ENCODE peak calls at places on chromosomes 4 and X, in six cellular contexts. One of them, this sample, is unnamed.

GRCh38 chrX:2967998-2968909 is 38.1 kb upstream of the ARSH start:
- DNase-seq in brain microvascular endothelial cell: peak
- DNase-seq in uterus: no peak
- DNase-seq in CD4-positive, alpha-beta memory T cell: no peak
- DNase-seq in tibial artery: no peak
- DNase-seq in mesenchymal stem cell: no peak
- DNase-seq in this sample: peak

GRCh38 chr4:43766648-43767047 is 682.0 kb downstream of the KCTD8 start:
- DNase-seq in brain microvascular endothelial cell: no peak
- DNase-seq in uterus: no peak
- DNase-seq in CD4-positive, alpha-beta memory T cell: no peak
- DNase-seq in tibial artery: no peak
- DNase-seq in mesenchymal stem cell: no peak
- DNase-seq in this sample: no peak

GRCh38 chr4:84803720-84804119 is 162.8 kb downstream of the WDFY3 start:
- DNase-seq in brain microvascular endothelial cell: no peak
- DNase-seq in uterus: no peak
- DNase-seq in CD4-positive, alpha-beta memory T cell: no peak
- DNase-seq in tibial artery: no peak
- DNase-seq in mesenchymal stem cell: no peak
- DNase-seq in this sample: peak

GRCh38 chrX:114889454-114889853 is 128.0 kb downstream of the IL13RA2 start:
- DNase-seq in brain microvascular endothelial cell: no peak
- DNase-seq in uterus: no peak
- DNase-seq in CD4-positive, alpha-beta memory T cell: no peak
- DNase-seq in tibial artery: no peak
- DNase-seq in mesenchymal stem cell: no peak
- DNase-seq in this sample: no peak

GRCh38 chr4:185237185-185237584 is 27.8 kb downstream of the SNX25 start:
- DNase-seq in brain microvascular endothelial cell: peak
- DNase-seq in uterus: no peak
- DNase-seq in CD4-positive, alpha-beta memory T cell: no peak
- DNase-seq in tibial artery: no peak
- DNase-seq in mesenchymal stem cell: peak
- DNase-seq in this sample: peak

GRCh38 chr4:41256740-41257256 is at the start of gene UCHL1:
- DNase-seq in brain microvascular endothelial cell: peak
- DNase-seq in uterus: no peak
- DNase-seq in CD4-positive, alpha-beta memory T cell: no peak
- DNase-seq in tibial artery: peak
- DNase-seq in mesenchymal stem cell: peak
- DNase-seq in this sample: peak

GRCh38 chr4:70956570-70957210 is 36.8 kb upstream of the DCK start:
- DNase-seq in brain microvascular endothelial cell: no peak
- DNase-seq in uterus: no peak
- DNase-seq in CD4-positive, alpha-beta memory T cell: no peak
- DNase-seq in tibial artery: no peak
- DNase-seq in mesenchymal stem cell: no peak
- DNase-seq in this sample: no peak

GRCh38 chr4:1045193-1045594 is 33.8 kb downstream of the FGFRL1 start:
- DNase-seq in brain microvascular endothelial cell: no peak
- DNase-seq in uterus: peak
- DNase-seq in CD4-positive, alpha-beta memory T cell: peak
- DNase-seq in tibial artery: peak
- DNase-seq in mesenchymal stem cell: no peak
- DNase-seq in this sample: no peak

GRCh38 chr4:6258026-6258360 is 11.7 kb upstream of the WFS1 start:
- DNase-seq in brain microvascular endothelial cell: no peak
- DNase-seq in uterus: no peak
- DNase-seq in CD4-positive, alpha-beta memory T cell: no peak
- DNase-seq in tibial artery: no peak
- DNase-seq in mesenchymal stem cell: no peak
- DNase-seq in this sample: no peak

GRCh38 chrX:132488092-132488749 is 617 bp downstream of the MBNL3 start:
- DNase-seq in brain microvascular endothelial cell: no peak
- DNase-seq in uterus: no peak
- DNase-seq in CD4-positive, alpha-beta memory T cell: peak
- DNase-seq in tibial artery: no peak
- DNase-seq in mesenchymal stem cell: peak
- DNase-seq in this sample: peak

GRCh38 chr4:8735236-8736082 is 136.2 kb downstream of the HMX1 start:
- DNase-seq in brain microvascular endothelial cell: no peak
- DNase-seq in uterus: no peak
- DNase-seq in CD4-positive, alpha-beta memory T cell: no peak
- DNase-seq in tibial artery: no peak
- DNase-seq in mesenchymal stem cell: no peak
- DNase-seq in this sample: no peak

GRCh38 chrX:55924574-55924973 is 207.0 kb downstream of the RRAGB start:
- DNase-seq in brain microvascular endothelial cell: no peak
- DNase-seq in uterus: no peak
- DNase-seq in CD4-positive, alpha-beta memory T cell: no peak
- DNase-seq in tibial artery: no peak
- DNase-seq in mesenchymal stem cell: no peak
- DNase-seq in this sample: no peak

DNA sequence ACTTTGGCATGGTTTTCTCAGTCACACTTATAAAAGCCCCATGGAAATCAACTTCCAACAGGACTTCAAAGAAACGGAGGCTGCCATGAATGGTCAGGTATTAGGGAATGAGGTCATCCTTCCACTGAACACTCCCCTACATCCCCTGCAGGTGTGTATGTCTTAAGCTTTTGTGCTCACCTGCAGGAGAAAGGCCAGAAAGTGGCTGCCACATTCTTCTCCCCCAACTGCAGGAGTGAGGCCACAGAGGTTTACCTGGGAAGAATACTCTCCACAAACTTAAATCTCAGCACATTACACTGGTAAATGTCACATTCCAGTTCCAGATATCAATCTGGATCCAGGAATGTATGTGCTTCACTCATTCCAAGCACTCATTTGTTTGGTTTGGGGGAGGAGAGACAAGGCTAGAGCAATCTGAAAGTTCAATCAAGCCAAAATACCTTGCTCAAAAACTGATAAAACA is 15.5 kb downstream of the FAM9C start:
- DNase-seq in brain microvascular endothelial cell: peak
- DNase-seq in uterus: no peak
- DNase-seq in CD4-positive, alpha-beta memory T cell: no peak
- DNase-seq in tibial artery: no peak
- DNase-seq in mesenchymal stem cell: no peak
- DNase-seq in this sample: no peak
- H3K4me3 ChIP-seq in brain microvascular endothelial cell: no peak
- H3K4me3 ChIP-seq in uterus: no peak
- H3K4me3 ChIP-seq in CD4-positive, alpha-beta memory T cell: no peak
- H3K4me3 ChIP-seq in tibial artery: no peak
- H3K4me3 ChIP-seq in mesenchymal stem cell: no peak
- H3K4me3 ChIP-seq in this sample: no peak

GRCh38 chrX:49198540-49199314 is 1.3 kb downstream of the SYP start:
- DNase-seq in brain microvascular endothelial cell: no peak
- DNase-seq in uterus: no peak
- DNase-seq in CD4-positive, alpha-beta memory T cell: no peak
- DNase-seq in tibial artery: no peak
- DNase-seq in mesenchymal stem cell: no peak
- DNase-seq in this sample: no peak
- H3K4me3 ChIP-seq in brain microvascular endothelial cell: no peak
- H3K4me3 ChIP-seq in uterus: no peak
- H3K4me3 ChIP-seq in CD4-positive, alpha-beta memory T cell: no peak
- H3K4me3 ChIP-seq in tibial artery: no peak
- H3K4me3 ChIP-seq in mesenchymal stem cell: no peak
- H3K4me3 ChIP-seq in this sample: no peak

GRCh38 chr4:4606321-4606720 is 64.5 kb upstream of the STX18 start:
- DNase-seq in brain microvascular endothelial cell: peak
- DNase-seq in uterus: no peak
- DNase-seq in CD4-positive, alpha-beta memory T cell: no peak
- DNase-seq in tibial artery: no peak
- DNase-seq in mesenchymal stem cell: peak
- DNase-seq in this sample: peak

GRCh38 chr4:4605849-4606248 is 64.0 kb upstream of the STX18 start:
- DNase-seq in brain microvascular endothelial cell: no peak
- DNase-seq in uterus: no peak
- DNase-seq in CD4-positive, alpha-beta memory T cell: no peak
- DNase-seq in tibial artery: no peak
- DNase-seq in mesenchymal stem cell: no peak
- DNase-seq in this sample: no peak

GRCh38 chr4:4609622-4610334 is 67.9 kb upstream of the STX18 start:
- DNase-seq in brain microvascular endothelial cell: no peak
- DNase-seq in uterus: no peak
- DNase-seq in CD4-positive, alpha-beta memory T cell: no peak
- DNase-seq in tibial artery: no peak
- DNase-seq in mesenchymal stem cell: no peak
- DNase-seq in this sample: no peak

GRCh38 chr4:4608214-4608537 is 66.3 kb upstream of the STX18 start:
- DNase-seq in brain microvascular endothelial cell: no peak
- DNase-seq in uterus: no peak
- DNase-seq in CD4-positive, alpha-beta memory T cell: no peak
- DNase-seq in tibial artery: no peak
- DNase-seq in mesenchymal stem cell: no peak
- DNase-seq in this sample: no peak

GRCh38 chr4:4607336-4608213 is 65.7 kb upstream of the STX18 start:
- DNase-seq in brain microvascular endothelial cell: no peak
- DNase-seq in uterus: no peak
- DNase-seq in CD4-positive, alpha-beta memory T cell: no peak
- DNase-seq in tibial artery: no peak
- DNase-seq in mesenchymal stem cell: no peak
- DNase-seq in this sample: no peak
- H3K4me3 ChIP-seq in brain microvascular endothelial cell: no peak
- H3K4me3 ChIP-seq in uterus: no peak
- H3K4me3 ChIP-seq in CD4-positive, alpha-beta memory T cell: no peak
- H3K4me3 ChIP-seq in tibial artery: no peak
- H3K4me3 ChIP-seq in mesenchymal stem cell: no peak
- H3K4me3 ChIP-seq in this sample: no peak

DNA sequence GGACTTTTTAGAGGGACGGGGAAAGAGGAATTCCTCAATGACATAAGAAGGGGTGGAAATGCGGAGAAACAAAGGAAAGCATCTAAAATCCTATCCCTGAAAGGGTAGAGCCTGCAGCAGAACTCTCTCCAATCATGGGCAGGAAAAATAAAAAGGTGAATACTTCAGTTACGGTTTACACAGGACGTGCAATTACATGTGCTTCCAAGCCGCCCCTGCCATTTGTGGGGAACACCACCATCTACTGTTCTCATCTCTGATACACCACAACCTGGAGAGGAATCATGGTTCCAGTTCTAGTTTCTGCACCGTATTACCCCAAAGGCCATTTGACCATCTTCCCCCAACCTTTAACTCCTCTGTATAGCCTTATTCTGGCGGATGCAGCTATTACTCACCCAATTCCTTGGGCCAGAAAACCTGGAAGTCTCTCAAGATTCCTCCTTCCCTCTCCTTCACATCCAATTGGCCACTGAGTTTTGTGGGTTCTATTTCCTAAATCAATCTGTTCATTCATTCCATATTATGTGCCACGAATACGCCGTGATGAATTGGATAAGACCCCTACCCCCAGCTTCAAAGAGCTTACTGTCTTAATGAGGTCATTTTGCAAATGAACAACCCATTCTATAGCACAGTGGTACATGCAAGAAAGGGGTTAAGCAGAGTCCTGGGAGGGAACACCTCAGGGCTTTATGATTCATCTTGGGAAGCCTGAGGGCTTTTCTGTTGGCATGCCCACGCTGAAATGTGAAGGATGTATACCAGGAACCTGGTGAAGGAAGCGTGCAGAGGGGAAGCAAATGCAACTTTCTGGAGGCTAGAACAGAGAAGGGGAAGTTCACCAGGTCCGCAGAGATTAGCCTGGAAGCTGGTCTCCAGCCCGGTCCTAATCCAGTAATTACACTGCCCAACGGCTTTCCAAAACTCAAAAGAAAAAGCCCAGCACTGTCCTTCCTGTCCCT is 1.4 kb upstream of the MSL3 start:
- DNase-seq in brain microvascular endothelial cell: no peak
- DNase-seq in uterus: no peak
- DNase-seq in CD4-positive, alpha-beta memory T cell: no peak
- DNase-seq in tibial artery: no peak
- DNase-seq in mesenchymal stem cell: peak
- DNase-seq in this sample: peak
- H3K4me3 ChIP-seq in brain microvascular endothelial cell: peak
- H3K4me3 ChIP-seq in uterus: no peak
- H3K4me3 ChIP-seq in CD4-positive, alpha-beta memory T cell: no peak
- H3K4me3 ChIP-seq in tibial artery: peak
- H3K4me3 ChIP-seq in mesenchymal stem cell: no peak
- H3K4me3 ChIP-seq in this sample: no peak

GRCh38 chrX:40099046-40099968 is 1.5 kb upstream of the BCOR start:
- DNase-seq in brain microvascular endothelial cell: no peak
- DNase-seq in uterus: peak
- DNase-seq in CD4-positive, alpha-beta memory T cell: peak
- DNase-seq in tibial artery: peak
- DNase-seq in mesenchymal stem cell: peak
- DNase-seq in this sample: no peak

GRCh38 chrX:40098264-40099045 is 697 bp upstream of the BCOR start:
- DNase-seq in brain microvascular endothelial cell: no peak
- DNase-seq in uterus: peak
- DNase-seq in CD4-positive, alpha-beta memory T cell: peak
- DNase-seq in tibial artery: no peak
- DNase-seq in mesenchymal stem cell: peak
- DNase-seq in this sample: peak

GRCh38 chrX:40101430-40101802 is 3.7 kb upstream of the BCOR start:
- DNase-seq in brain microvascular endothelial cell: no peak
- DNase-seq in uterus: no peak
- DNase-seq in CD4-positive, alpha-beta memory T cell: no peak
- DNase-seq in tibial artery: no peak
- DNase-seq in mesenchymal stem cell: no peak
- DNase-seq in this sample: no peak

GRCh38 chrX:40100537-40101429 is 3.0 kb upstream of the BCOR start:
- DNase-seq in brain microvascular endothelial cell: no peak
- DNase-seq in uterus: peak
- DNase-seq in CD4-positive, alpha-beta memory T cell: no peak
- DNase-seq in tibial artery: no peak
- DNase-seq in mesenchymal stem cell: peak
- DNase-seq in this sample: no peak

GRCh38 chrX:40100141-40100536 is 2.4 kb upstream of the BCOR start:
- DNase-seq in brain microvascular endothelial cell: no peak
- DNase-seq in uterus: peak
- DNase-seq in CD4-positive, alpha-beta memory T cell: no peak
- DNase-seq in tibial artery: peak
- DNase-seq in mesenchymal stem cell: peak
- DNase-seq in this sample: peak
- H3K4me3 ChIP-seq in brain microvascular endothelial cell: no peak
- H3K4me3 ChIP-seq in uterus: no peak
- H3K4me3 ChIP-seq in CD4-positive, alpha-beta memory T cell: no peak
- H3K4me3 ChIP-seq in tibial artery: peak
- H3K4me3 ChIP-seq in mesenchymal stem cell: no peak
- H3K4me3 ChIP-seq in this sample: no peak

GRCh38 chr4:175770555-175770954 is 41.5 kb downstream of the GPM6A start:
- DNase-seq in brain microvascular endothelial cell: no peak
- DNase-seq in uterus: no peak
- DNase-seq in CD4-positive, alpha-beta memory T cell: no peak
- DNase-seq in tibial artery: no peak
- DNase-seq in mesenchymal stem cell: no peak
- DNase-seq in this sample: no peak
- H3K4me3 ChIP-seq in brain microvascular endothelial cell: no peak
- H3K4me3 ChIP-seq in uterus: no peak
- H3K4me3 ChIP-seq in CD4-positive, alpha-beta memory T cell: no peak
- H3K4me3 ChIP-seq in tibial artery: peak
- H3K4me3 ChIP-seq in mesenchymal stem cell: no peak
- H3K4me3 ChIP-seq in this sample: no peak

This sample was measured in choroid plexus epithelial cell.